ENCODE peak calls at places on chromosomes 6 and 20, in six cellular contexts. X, Y, P, D, G and K are unnamed samples.

GRCh38 chr20:47489448-47489872 is 12.2 kb upstream of the NCOA3 start:
- DNase-seq in X (no peak), Y (no peak), P (peak; percentile 66), D (no peak), G (no peak), K (peak; percentile 58)

GRCh38 chr6:14664616-14665315 is 547.2 kb downstream of the CD83 start:
- DNase-seq in X (no peak), Y (peak; percentile 97), P (no peak), D (no peak), G (no peak), K (no peak)

GRCh38 chr6:89079611-89080213 is 839 bp upstream of the PNRC1 start:
- DNase-seq in X (no peak), Y (peak; percentile 83), P (no peak), D (peak; percentile 12), G (peak; percentile 64), K (no peak)

GRCh38 chr6:159533016-159533415 is 160.0 kb downstream of the SOD2 start:
- DNase-seq in X (no peak), Y (no peak), P (no peak), D (no peak), G (no peak), K (no peak)

GRCh38 chr20:6120491-6120988 is 2.3 kb downstream of the FERMT1 start:
- DNase-seq in X (no peak), Y (no peak), P (no peak), D (no peak), G (no peak), K (no peak)

GRCh38 chr6:166712554-166713228 is 85.6 kb upstream of the RPS6KA2 start:
- DNase-seq in X (no peak), Y (no peak), P (no peak), D (no peak), G (no peak), K (no peak)

GRCh38 chr6:167546611-167547327 is 221.9 kb downstream of the TTLL2 start:
- DNase-seq in X (no peak), Y (no peak), P (no peak), D (no peak), G (peak; percentile 71), K (no peak)

GRCh38 chr6:85449818-85450577 is at the start of gene NT5E:
- DNase-seq in X (peak; percentile 95), Y (no peak), P (no peak), D (peak; percentile 16), G (peak; percentile 82), K (no peak)

GRCh38 chr20:58557713-58558335 is 42.6 kb upstream of the APCDD1L start:
- DNase-seq in X (no peak), Y (no peak), P (no peak), D (no peak), G (no peak), K (no peak)

GRCh38 chr20:60589624-60590023 is 631.4 kb downstream of the CDH26 start:
- DNase-seq in X (no peak), Y (no peak), P (no peak), D (no peak), G (peak; percentile 32), K (no peak)

GRCh38 chr6:152375200-152375599 is 262.0 kb downstream of the SYNE1 start:
- DNase-seq in X (no peak), Y (no peak), P (no peak), D (no peak), G (no peak), K (no peak)

GRCh38 chr6:163900570-163900969 is 486.1 kb downstream of the QKI start:
- DNase-seq in X (no peak), Y (no peak), P (no peak), D (no peak), G (no peak), K (no peak)

GRCh38 chr20:37453836-37454235 is 67.2 kb upstream of the NNAT start:
- DNase-seq in X (no peak), Y (no peak), P (no peak), D (no peak), G (no peak), K (no peak)

GRCh38 chr6:40419377-40419776 is 167.8 kb downstream of the LRFN2 start:
- DNase-seq in X (no peak), Y (no peak), P (no peak), D (no peak), G (no peak), K (no peak)

GRCh38 chr6:42774201-42774600 is 7.7 kb upstream of the BICRAL start:
- DNase-seq in X (no peak), Y (no peak), P (no peak), D (peak; percentile 17), G (no peak), K (no peak)

GRCh38 chr20:3970016-3970415 is 45.3 kb downstream of the RNF24 start:
- DNase-seq in X (no peak), Y (no peak), P (no peak), D (no peak), G (no peak), K (no peak)

GRCh38 chr20:43540673-43541060 is 18.2 kb upstream of the SGK2 start:
- DNase-seq in X (no peak), Y (no peak), P (no peak), D (no peak), G (no peak), K (no peak)

GRCh38 chr6:99359800-99360199 is 10.3 kb upstream of the FAXC start:
- DNase-seq in X (no peak), Y (no peak), P (no peak), D (no peak), G (no peak), K (no peak)

GRCh38 chr6:148021135-148021534 is 321.5 kb upstream of the SASH1 start:
- DNase-seq in X (no peak), Y (no peak), P (no peak), D (no peak), G (no peak), K (no peak)

GRCh38 chr6:31270788-31271640 is 878 bp downstream of the HLA-C start:
- DNase-seq in X (peak; percentile 81), Y (peak; percentile 14), P (peak; percentile 52), D (peak; percentile 67), G (peak; percentile 76), K (no peak)

GRCh38 chr6:3267162-3267561 is 8.4 kb downstream of the PSMG4 start:
- DNase-seq in X (peak; percentile 56), Y (no peak), P (no peak), D (no peak), G (no peak), K (no peak)

GRCh38 chr6:348860-349396 is 42.6 kb upstream of the IRF4 start:
- DNase-seq in X (peak; percentile 96), Y (no peak), P (no peak), D (no peak), G (no peak), K (no peak)

GRCh38 chr6:169386431-169387057 is 132.9 kb upstream of the THBS2 start:
- DNase-seq in X (no peak), Y (no peak), P (no peak), D (no peak), G (no peak), K (no peak)

GRCh38 chr6:129177801-129178200 is 294.9 kb downstream of the LAMA2 start:
- DNase-seq in X (no peak), Y (no peak), P (no peak), D (no peak), G (no peak), K (no peak)

GRCh38 chr20:33515569-33516216 is 25.8 kb downstream of the CBFA2T2 start:
- DNase-seq in X (no peak), Y (no peak), P (no peak), D (no peak), G (peak; percentile 12), K (no peak)

GRCh38 chr6:85580104-85580877 is 13.4 kb downstream of the SNX14 start:
- DNase-seq in X (no peak), Y (no peak), P (no peak), D (no peak), G (peak; percentile 18), K (no peak)

GRCh38 chr20:35568645-35569044 is 26.8 kb downstream of the ERGIC3 start:
- DNase-seq in X (peak; percentile 8), Y (no peak), P (no peak), D (no peak), G (peak; percentile 8), K (no peak)

GRCh38 chr6:41675176-41675767 is 37.0 kb downstream of the MDFI start:
- DNase-seq in X (peak; percentile 49), Y (peak; percentile 13), P (no peak), D (no peak), G (no peak), K (no peak)

GRCh38 chr6:51339728-51340127 is 521.1 kb downstream of the TFAP2B start:
- DNase-seq in X (no peak), Y (no peak), P (no peak), D (no peak), G (no peak), K (no peak)

GRCh38 chr20:15236812-15237211 is 899.4 kb upstream of the FLRT3 start:
- DNase-seq in X (no peak), Y (no peak), P (peak; percentile 25), D (no peak), G (peak; percentile 43), K (peak; percentile 32)

GRCh38 chr6:24720131-24720603 is 1.2 kb upstream of the C6orf62 start:
- DNase-seq in X (no peak), Y (peak; percentile 48), P (no peak), D (peak; percentile 76), G (peak; percentile 55), K (peak; percentile 27)

GRCh38 chr6:43376551-43376981 is 7.1 kb upstream of the ZNF318 start:
- DNase-seq in X (no peak), Y (no peak), P (no peak), D (no peak), G (no peak), K (no peak)

GRCh38 chr6:2186516-2186915 is 58.9 kb downstream of the GMDS start:
- DNase-seq in X (no peak), Y (no peak), P (no peak), D (no peak), G (no peak), K (no peak)